ENCODE peak calls at places on chromosome 15, in four cellular contexts. V is A549, G is HepG2, D is K562. F is an unnamed sample.

GRCh38 chr15:93852761-93853160 is 378.6 kb upstream of the MCTP2 start:
- DNase-seq in V (no peak), D (no peak), G (no peak), F (no peak)

GRCh38 chr15:80931721-80932609 is 57.7 kb downstream of the MESD start:
- DNase-seq in V (no peak), G (no peak), D (no peak), F (no peak)

GRCh38 chr15:80989518-80990478 is at the start of gene MESD:
- DNase-seq in V (peak), D (peak), G (peak), F (peak)

GRCh38 chr15:59918994-59919951 is 84.8 kb upstream of the FOXB1 start:
- DNase-seq in V (peak), D (no peak), G (no peak), F (no peak)

GRCh38 chr15:73366766-73367623 is 1.8 kb downstream of the HCN4 start:
- DNase-seq in D (no peak), V (no peak), G (no peak), F (peak)

GRCh38 chr15:81157195-81157938 is 23.3 kb downstream of the CFAP161 start:
- DNase-seq in V (no peak), D (no peak), G (no peak), F (no peak)

GRCh38 chr15:93088200-93088980 is 621 bp downstream of the RGMA start:
- DNase-seq in D (no peak), V (peak), G (no peak), F (peak)

GRCh38 chr15:68380456-68380855 is 51.5 kb downstream of the ITGA11 start:
- DNase-seq in G (no peak), D (no peak), V (no peak), F (no peak)

GRCh38 chr15:97977734-97978133 is 17.2 kb downstream of the ARRDC4 start:
- DNase-seq in G (no peak), D (no peak), V (no peak), F (no peak)

GRCh38 chr15:68055224-68055705 is 1.1 kb downstream of the PIAS1 start:
- DNase-seq in G (no peak), V (no peak), D (no peak), F (no peak)

GRCh38 chr15:72116680-72117447 is 1.1 kb downstream of the MYO9A start:
- DNase-seq in V (peak), D (peak), G (no peak), F (no peak)

GRCh38 chr15:40046721-40047412 is 7.9 kb upstream of the SRP14 start:
- DNase-seq in G (no peak), V (peak), D (no peak), F (no peak)

GRCh38 chr15:50256188-50257041 is 9.1 kb downstream of the HDC start:
- DNase-seq in D (no peak), V (no peak), G (no peak), F (no peak)

GRCh38 chr15:24858737-24859601 is 95.8 kb upstream of the SNRPN start:
- DNase-seq in D (no peak), G (no peak), V (no peak), F (no peak)

GRCh38 chr15:43943511-43943910 is 116.7 kb downstream of the WDR76 start:
- DNase-seq in V (no peak), D (no peak), G (no peak), F (no peak)

GRCh38 chr15:73965730-73966103 is 26.4 kb downstream of the STOML1 start:
- DNase-seq in D (no peak), V (no peak), G (no peak), F (no peak)

GRCh38 chr15:45023659-45024320 is 795 bp downstream of the SORD start:
- DNase-seq in G (no peak), D (no peak), V (peak), F (no peak)

GRCh38 chr15:41607033-41607432 is 48.0 kb downstream of the TYRO3 start:
- DNase-seq in G (no peak), V (no peak), D (no peak), F (no peak)

GRCh38 chr15:48395532-48396011 is 64.3 kb downstream of the DUT start:
- DNase-seq in G (no peak), D (no peak), V (no peak), F (no peak)

GRCh38 chr15:52337198-52337853 is 41.7 kb upstream of the MYO5C start:
- DNase-seq in D (no peak), G (peak), V (peak), F (no peak)

GRCh38 chr15:40618906-40619305 is 24.9 kb downstream of the KNL1 start:
- DNase-seq in D (no peak), G (no peak), V (no peak), F (no peak)

GRCh38 chr15:73972984-73973682 is 19.0 kb downstream of the STOML1 start:
- DNase-seq in D (peak), G (peak), V (peak), F (peak)

GRCh38 chr15:101266034-101266433 is 11.3 kb downstream of the SELENOS start:
- DNase-seq in G (no peak), V (no peak), D (no peak), F (no peak)

GRCh38 chr15:80121546-80121945 is 31.3 kb upstream of the FAH start:
- DNase-seq in V (no peak), D (no peak), G (no peak), F (no peak)

GRCh38 chr15:64009241-64009640 is 37.0 kb downstream of the DAPK2 start:
- DNase-seq in V (no peak), D (no peak), G (no peak), F (no peak)

GRCh38 chr15:96362759-96363678 is 32.5 kb downstream of the NR2F2 start:
- DNase-seq in G (no peak), D (no peak), V (no peak), F (peak)

GRCh38 chr15:95604634-95605036 is 725.9 kb upstream of the NR2F2 start:
- DNase-seq in D (no peak), V (no peak), G (no peak), F (no peak)

GRCh38 chr15:65101418-65101890 is 13.5 kb downstream of the UBAP1L start:
- DNase-seq in G (peak), D (peak), V (peak), F (peak)

GRCh38 chr15:61122624-61123375 is 106.3 kb downstream of the RORA start:
- DNase-seq in G (no peak), V (no peak), D (no peak), F (no peak)

GRCh38 chr15:72491768-72492167 is 17.6 kb downstream of the ARIH1 start:
- DNase-seq in V (peak), D (no peak), G (no peak), F (no peak)

GRCh38 chr15:60442763-60443162 is 36.2 kb downstream of the ICE2 start:
- DNase-seq in G (no peak), D (no peak), V (no peak), F (no peak)

GRCh38 chr15:29920515-29920914 is 98.2 kb upstream of the TJP1 start:
- DNase-seq in G (no peak), V (peak), D (no peak), F (no peak)

GRCh38 chr15:53569756-53570480 is 189.5 kb downstream of the WDR72 start:
- DNase-seq in V (no peak), G (no peak), D (no peak), F (no peak)

GRCh38 chr15:101255615-101256350 is 3.9 kb upstream of the CHSY1 start:
- DNase-seq in D (peak), V (no peak), G (peak), F (no peak)

GRCh38 chr15:37979597-37979996 is 45.2 kb downstream of the TMCO5A start:
- DNase-seq in V (no peak), D (no peak), G (no peak), F (no peak)

GRCh38 chr15:80703965-80704364 is 8.9 kb downstream of the ABHD17C start:
- DNase-seq in V (no peak), G (no peak), D (no peak), F (no peak)

GRCh38 chr15:25175033-25175788 is 220.4 kb downstream of the SNRPN start:
- DNase-seq in G (no peak), D (no peak), V (no peak), F (peak)

GRCh38 chr15:75042730-75043508 is 19.5 kb downstream of the PPCDC start:
- DNase-seq in D (peak), V (peak), G (peak), F (peak)
- TF ChIP-seq NR3C1 in D (no peak), V (no peak), G (no peak), F (no peak)

DNA sequence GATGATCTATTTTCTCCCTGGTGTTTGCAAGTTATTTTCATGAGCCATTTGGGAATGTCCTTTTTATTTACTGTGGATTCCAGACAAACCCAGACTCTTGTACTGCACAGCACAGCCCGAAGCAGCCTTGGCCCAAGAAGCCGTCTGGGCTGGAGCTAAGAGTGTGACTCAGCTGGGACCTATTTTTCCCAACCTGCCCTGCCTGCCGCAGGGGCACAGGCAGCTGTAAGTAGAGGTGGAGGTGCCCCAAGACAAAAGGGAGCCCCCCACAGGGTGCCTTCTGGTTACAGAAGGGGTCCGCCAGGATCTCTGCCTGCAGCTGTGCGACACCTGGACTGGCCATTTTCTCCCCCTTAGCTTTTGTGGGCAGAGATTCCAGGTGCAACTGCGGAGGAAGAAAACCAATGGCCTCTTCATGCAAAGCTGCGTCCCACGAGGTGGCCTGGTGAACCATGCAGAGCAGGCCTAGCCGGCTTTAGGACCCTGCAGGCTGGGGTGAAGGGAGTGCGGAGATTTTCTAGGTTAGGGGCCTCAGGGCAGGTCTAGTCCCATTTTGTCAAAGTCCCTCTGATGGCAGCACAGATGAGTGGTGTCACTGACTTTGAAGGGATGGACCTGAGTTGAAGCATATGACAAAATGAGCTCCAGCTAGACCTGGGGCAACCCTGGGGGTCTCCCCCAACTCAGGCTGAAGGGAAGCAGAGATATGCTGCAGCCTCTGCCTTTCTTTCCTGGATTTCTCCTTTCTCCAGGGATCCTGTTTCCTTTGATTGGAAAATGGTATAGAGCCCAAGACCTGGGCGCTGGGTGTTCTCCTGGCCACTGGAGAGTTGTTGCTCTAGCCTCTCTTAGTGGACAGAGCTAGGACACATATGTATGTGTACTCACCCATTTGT is 131.2 kb downstream of the KLF13 start:
- DNase-seq in D (no peak), G (no peak), V (no peak), F (no peak)
- TF ChIP-seq NR3C1 in D (no peak), G (no peak), V (no peak), F (no peak)

GRCh38 chr15:89105147-89105546 is 16.9 kb downstream of the ABHD2 start:
- DNase-seq in G (peak), V (no peak), D (no peak), F (no peak)
- TF ChIP-seq NR3C1 in G (no peak), V (no peak), D (no peak), F (no peak)

DNA sequence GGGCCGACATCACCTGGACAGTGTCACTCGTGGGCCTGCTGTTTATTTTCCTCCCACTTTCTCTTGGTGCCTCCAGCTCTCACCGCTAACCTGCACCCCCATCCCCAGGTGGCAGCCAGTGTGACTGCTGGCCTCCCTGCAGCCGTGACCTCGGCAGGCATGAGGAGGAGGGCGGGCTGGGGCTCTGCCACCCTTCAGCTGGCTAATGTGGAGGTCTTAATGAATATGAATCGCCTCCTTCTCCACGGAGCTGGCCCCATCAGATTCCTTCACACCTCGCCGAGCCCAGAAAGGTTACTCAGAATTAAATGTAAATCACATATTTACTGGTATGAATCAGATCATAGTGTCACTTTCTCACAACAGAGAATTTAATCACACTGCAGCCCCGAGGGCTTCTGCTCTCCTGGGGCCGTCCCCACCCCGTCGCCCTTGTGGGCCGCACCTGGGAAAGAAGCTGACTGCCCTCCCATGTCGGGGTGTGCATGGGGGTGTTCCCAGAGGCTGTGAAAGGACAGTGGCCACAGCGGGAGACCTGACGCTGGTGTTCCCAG is 171.1 kb upstream of the TLE3 start:
- DNase-seq in D (no peak), V (no peak), G (no peak), F (no peak)
- TF ChIP-seq NR3C1 in D (no peak), V (no peak), G (no peak), F (no peak)

GRCh38 chr15:57203906-57204305 is 172.4 kb upstream of the CGNL1 start:
- DNase-seq in D (no peak), V (no peak), G (no peak), F (no peak)

GRCh38 chr15:57201578-57201977 is 174.7 kb upstream of the CGNL1 start:
- DNase-seq in D (no peak), G (no peak), V (no peak), F (no peak)

GRCh38 chr15:57196865-57197264 is 179.4 kb upstream of the CGNL1 start:
- DNase-seq in V (no peak), G (no peak), D (no peak), F (no peak)

GRCh38 chr15:57198654-57199241 is 177.6 kb upstream of the CGNL1 start:
- DNase-seq in V (no peak), D (no peak), G (no peak), F (peak)
- TF ChIP-seq NR3C1 in V (no peak), D (no peak), G (no peak), F (no peak)

DNA sequence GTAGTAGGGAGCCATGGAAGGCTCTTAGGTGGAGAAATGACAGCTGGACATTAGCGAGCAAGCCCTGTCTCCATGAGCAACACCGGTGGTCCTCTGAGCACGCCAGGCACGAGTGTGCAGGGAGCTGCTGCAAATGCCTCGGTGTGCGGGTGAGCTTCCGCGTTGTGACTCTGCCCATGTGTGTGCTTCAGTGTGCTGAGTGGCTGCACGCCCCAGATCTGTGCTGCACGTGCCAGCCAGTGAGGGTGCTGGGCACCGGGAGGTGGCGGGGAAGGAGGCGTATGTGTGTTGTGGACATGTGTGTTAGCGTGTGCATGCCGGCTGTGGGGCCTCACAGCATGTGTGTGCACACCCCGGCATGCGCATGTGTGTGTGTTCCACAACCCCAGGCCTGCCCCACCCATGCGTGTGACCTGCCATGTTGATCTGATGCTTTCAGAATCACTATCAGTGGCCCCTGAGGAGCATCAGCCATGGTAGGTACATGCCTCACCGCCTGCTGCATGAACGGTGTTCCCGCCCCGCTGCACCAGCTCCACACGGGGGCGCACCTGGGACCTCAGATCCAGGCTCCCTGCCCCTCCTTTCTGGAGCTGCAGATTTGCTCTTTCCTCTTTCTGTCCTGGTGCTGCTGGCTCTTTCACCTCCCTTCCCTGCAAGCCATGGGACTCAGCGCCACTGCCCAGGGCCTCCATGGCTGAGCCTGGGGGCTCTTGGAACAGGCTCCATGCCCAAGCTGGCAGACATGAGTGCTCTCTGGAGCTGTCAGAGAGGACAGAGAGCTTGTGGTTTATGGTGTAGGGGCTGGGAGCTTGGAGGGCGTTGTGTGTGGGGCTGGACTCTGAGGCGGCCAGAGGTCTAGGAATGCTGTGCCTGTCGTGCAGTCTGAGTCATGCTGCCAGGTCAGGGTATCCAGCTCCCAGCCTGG is 169.4 kb downstream of the TBC1D2B start:
- DNase-seq in D (peak), G (peak), V (no peak), F (peak)
- TF ChIP-seq NR3C1 in D (no peak), G (no peak), V (no peak), F (no peak)

GRCh38 chr15:66193066-66193465 is 60.5 kb downstream of the MEGF11 start:
- DNase-seq in G (no peak), D (no peak), V (no peak), F (no peak)
- TF ChIP-seq NR3C1 in G (no peak), D (no peak), V (no peak), F (no peak)

GRCh38 chr15:47194718-47195117 is 522.6 kb upstream of the SEMA6D start:
- DNase-seq in D (no peak), G (peak), V (no peak), F (no peak)
- TF ChIP-seq NR3C1 in D (no peak), G (no peak), V (no peak), F (no peak)

DNA sequence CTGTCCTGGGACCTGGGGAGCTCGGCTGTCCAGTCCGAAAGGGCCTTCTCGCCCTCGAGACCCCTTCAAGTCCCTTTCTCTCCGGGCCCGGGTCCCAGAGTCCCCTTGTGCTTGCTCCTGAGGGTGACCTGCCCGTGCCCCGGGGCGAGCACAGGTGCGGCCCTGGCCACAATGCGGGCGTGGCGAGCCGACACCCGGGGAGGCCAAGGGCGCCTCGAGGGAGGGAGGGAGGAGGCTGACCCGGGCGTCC is 828 bp upstream of the MEF2A start:
- DNase-seq in G (no peak), V (no peak), D (no peak), F (peak)
- TF ChIP-seq NR3C1 in G (no peak), V (no peak), D (no peak), F (no peak)

GRCh38 chr15:92009162-92009561 is 155.7 kb downstream of the SLCO3A1 start:
- DNase-seq in D (no peak), V (no peak), G (no peak), F (no peak)
- TF ChIP-seq NR3C1 in D (no peak), V (no peak), G (no peak), F (no peak)